ENCODE peak calls at places on chromosomes 3 and 15, in seven cellular contexts. One of them, this sample, is unnamed.

GRCh38 chr3:126439968-126440708 is 35.6 kb downstream of the ZXDC start:
- DNase-seq in DMS79: no peak
- DNase-seq in posterior vena cava: peak
- DNase-seq in D341Med: peak
- DNase-seq in IMR-90: no peak
- DNase-seq in OCI-LY7: no peak
- DNase-seq in astrocyte of the cerebellum: no peak
- DNase-seq in this sample: no peak

GRCh38 chr3:187227658-187228258 is 30.5 kb downstream of the RTP1 start:
- DNase-seq in OCI-LY7: no peak
- DNase-seq in IMR-90: peak
- DNase-seq in D341Med: no peak
- DNase-seq in astrocyte of the cerebellum: peak
- DNase-seq in DMS79: no peak
- DNase-seq in posterior vena cava: no peak
- DNase-seq in this sample: no peak

GRCh38 chr3:188507244-188507720 is 353.3 kb downstream of the LPP start:
- DNase-seq in D341Med: no peak
- DNase-seq in astrocyte of the cerebellum: peak
- DNase-seq in IMR-90: peak
- DNase-seq in OCI-LY7: peak
- DNase-seq in DMS79: no peak
- DNase-seq in posterior vena cava: no peak
- DNase-seq in this sample: no peak

GRCh38 chr15:75731248-75732100 is 18.8 kb upstream of the CSPG4 start:
- DNase-seq in IMR-90: peak
- DNase-seq in posterior vena cava: peak
- DNase-seq in D341Med: no peak
- DNase-seq in DMS79: no peak
- DNase-seq in OCI-LY7: no peak
- DNase-seq in astrocyte of the cerebellum: no peak
- DNase-seq in this sample: no peak

GRCh38 chr3:136332776-136333175 is 82.6 kb downstream of the PCCB start:
- DNase-seq in posterior vena cava: no peak
- DNase-seq in astrocyte of the cerebellum: no peak
- DNase-seq in D341Med: no peak
- DNase-seq in IMR-90: peak
- DNase-seq in OCI-LY7: no peak
- DNase-seq in DMS79: no peak
- DNase-seq in this sample: no peak

GRCh38 chr3:169147246-169148008 is 516.1 kb downstream of the MECOM start:
- DNase-seq in DMS79: peak
- DNase-seq in IMR-90: peak
- DNase-seq in OCI-LY7: no peak
- DNase-seq in posterior vena cava: peak
- DNase-seq in astrocyte of the cerebellum: peak
- DNase-seq in D341Med: peak
- DNase-seq in this sample: peak

GRCh38 chr3:128287161-128287560 is 133.9 kb downstream of the EEFSEC start:
- DNase-seq in astrocyte of the cerebellum: no peak
- DNase-seq in D341Med: no peak
- DNase-seq in DMS79: no peak
- DNase-seq in IMR-90: no peak
- DNase-seq in OCI-LY7: no peak
- DNase-seq in posterior vena cava: peak
- DNase-seq in this sample: no peak

GRCh38 chr3:106688463-106688862 is 688.8 kb upstream of the CCDC54 start:
- DNase-seq in OCI-LY7: no peak
- DNase-seq in DMS79: no peak
- DNase-seq in IMR-90: peak
- DNase-seq in astrocyte of the cerebellum: peak
- DNase-seq in D341Med: no peak
- DNase-seq in posterior vena cava: no peak
- DNase-seq in this sample: no peak

GRCh38 chr3:133294253-133294652 is 105.6 kb upstream of the BFSP2 start:
- DNase-seq in OCI-LY7: no peak
- DNase-seq in DMS79: no peak
- DNase-seq in IMR-90: peak
- DNase-seq in astrocyte of the cerebellum: no peak
- DNase-seq in posterior vena cava: no peak
- DNase-seq in D341Med: no peak
- DNase-seq in this sample: no peak

GRCh38 chr15:78077053-78077859 is at the start of gene TBC1D2B:
- DNase-seq in astrocyte of the cerebellum: no peak
- DNase-seq in posterior vena cava: peak
- DNase-seq in DMS79: no peak
- DNase-seq in IMR-90: peak
- DNase-seq in OCI-LY7: peak
- DNase-seq in D341Med: peak
- DNase-seq in this sample: peak

GRCh38 chr3:52294320-52295150 is 6.9 kb downstream of the GLYCTK start:
- DNase-seq in OCI-LY7: no peak
- DNase-seq in astrocyte of the cerebellum: no peak
- DNase-seq in IMR-90: no peak
- DNase-seq in DMS79: no peak
- DNase-seq in posterior vena cava: peak
- DNase-seq in D341Med: no peak
- DNase-seq in this sample: no peak

GRCh38 chr15:64667736-64668161 is 107.6 kb downstream of the RBPMS2 start:
- DNase-seq in OCI-LY7: no peak
- DNase-seq in astrocyte of the cerebellum: peak
- DNase-seq in posterior vena cava: no peak
- DNase-seq in IMR-90: peak
- DNase-seq in DMS79: no peak
- DNase-seq in D341Med: no peak
- DNase-seq in this sample: no peak

GRCh38 chr3:142278451-142278850 is 53.1 kb upstream of the GK5 start:
- DNase-seq in astrocyte of the cerebellum: no peak
- DNase-seq in posterior vena cava: no peak
- DNase-seq in IMR-90: peak
- DNase-seq in DMS79: no peak
- DNase-seq in OCI-LY7: no peak
- DNase-seq in D341Med: no peak
- DNase-seq in this sample: no peak

GRCh38 chr15:98428253-98428989 is 219.9 kb upstream of the IGF1R start:
- DNase-seq in OCI-LY7: no peak
- DNase-seq in D341Med: peak
- DNase-seq in astrocyte of the cerebellum: peak
- DNase-seq in posterior vena cava: peak
- DNase-seq in DMS79: no peak
- DNase-seq in IMR-90: peak
- DNase-seq in this sample: peak

GRCh38 chr3:183265157-183265642 is 12.1 kb downstream of the B3GNT5 start:
- DNase-seq in OCI-LY7: no peak
- DNase-seq in IMR-90: no peak
- DNase-seq in astrocyte of the cerebellum: peak
- DNase-seq in D341Med: no peak
- DNase-seq in DMS79: peak
- DNase-seq in posterior vena cava: no peak
- DNase-seq in this sample: no peak

GRCh38 chr3:193942516-193943055 is 193.4 kb upstream of the HES1 start:
- DNase-seq in D341Med: no peak
- DNase-seq in posterior vena cava: no peak
- DNase-seq in IMR-90: no peak
- DNase-seq in DMS79: no peak
- DNase-seq in astrocyte of the cerebellum: no peak
- DNase-seq in OCI-LY7: no peak
- DNase-seq in this sample: no peak

GRCh38 chr15:66007663-66008262 is 138.5 kb downstream of the RAB11A start:
- DNase-seq in IMR-90: no peak
- DNase-seq in posterior vena cava: no peak
- DNase-seq in astrocyte of the cerebellum: no peak
- DNase-seq in D341Med: no peak
- DNase-seq in DMS79: no peak
- DNase-seq in OCI-LY7: peak
- DNase-seq in this sample: no peak

This sample was measured in NCI-H526 treated with DMSO at 0.1 percent for 48 hours.